ENCODE peak calls at places on chromosomes 11 and 22, in four cellular contexts. L is HCT116, S is GM23338, K is neural progenitor cell. I is an unnamed sample.

GRCh38 chr11:128555606-128556005 is 31.8 kb downstream of the ETS1 start:
- DNase-seq in L (peak), S (peak), K (peak), I (peak)

GRCh38 chr22:42412744-42413220 is 19.4 kb downstream of the NFAM1 start:
- DNase-seq in L (no peak), S (peak), K (peak), I (no peak)

GRCh38 chr11:80443177-80443576 is 1002.3 kb upstream of the TENM4 start:
- DNase-seq in L (no peak), S (no peak), K (no peak), I (no peak)

GRCh38 chr11:21948876-21949275 is 244.0 kb upstream of the ANO5 start:
- DNase-seq in L (no peak), S (no peak), K (no peak), I (peak)

GRCh38 chr11:12102588-12103410 is 7.6 kb upstream of the MICAL2 start:
- DNase-seq in L (no peak), S (peak), K (no peak), I (peak)

GRCh38 chr22:50309601-50309991 is 2.1 kb upstream of the PLXNB2 start:
- DNase-seq in L (no peak), S (no peak), K (no peak), I (no peak)

GRCh38 chr11:125929445-125930075 is 16.3 kb upstream of the VSIG10L2 start:
- DNase-seq in L (no peak), S (no peak), K (no peak), I (no peak)

GRCh38 chr11:69509381-69509780 is 27.9 kb downstream of the LINC01488 start:
- DNase-seq in L (no peak), S (no peak), K (no peak), I (no peak)

GRCh38 chr11:95074806-95075563 is 8.3 kb downstream of the SRSF8 start:
- DNase-seq in L (no peak), S (no peak), K (no peak), I (peak)

GRCh38 chr11:121466063-121466794 is 13.5 kb upstream of the SORL1-AS1 start:
- DNase-seq in L (peak), S (peak), K (peak), I (peak)

GRCh38 chr11:125253795-125254525 is 89.4 kb downstream of the PKNOX2 start:
- DNase-seq in L (no peak), S (no peak), K (no peak), I (no peak)

GRCh38 chr11:112613051-112613972 is 347.9 kb upstream of the NCAM1 start:
- DNase-seq in L (peak), S (no peak), K (no peak), I (peak)

GRCh38 chr22:50672041-50672440 is 582 bp upstream of the SHANK3 start:
- DNase-seq in L (no peak), S (no peak), K (no peak), I (no peak)

GRCh38 chr11:78905756-78906155 is 331.1 kb upstream of the NARS2 start:
- DNase-seq in L (no peak), S (no peak), K (no peak), I (no peak)

GRCh38 chr22:24402460-24403192 is 24.8 kb upstream of the ADORA2A start:
- DNase-seq in L (peak), S (no peak), K (no peak), I (peak)

GRCh38 chr11:12800032-12800671 is 125.9 kb downstream of the TEAD1 start:
- DNase-seq in L (peak), S (peak), K (no peak), I (peak)

GRCh38 chr11:59416613-59417012 is 9.6 kb downstream of the OR5A2 start:
- DNase-seq in L (no peak), S (no peak), K (no peak), I (no peak)

GRCh38 chr11:114883472-114883871 is 205.1 kb downstream of the NXPE2 start:
- DNase-seq in L (no peak), S (no peak), K (no peak), I (no peak)

GRCh38 chr22:49764151-49764581 is 63.5 kb downstream of the BRD1 start:
- DNase-seq in L (no peak), S (no peak), K (no peak), I (no peak)

GRCh38 chr11:87897921-87898320 is 277.3 kb downstream of the RAB38 start:
- DNase-seq in L (no peak), S (no peak), K (no peak), I (no peak)

GRCh38 chr11:130623909-130624668 is 175.6 kb downstream of the ADAMTS15 start:
- DNase-seq in L (no peak), S (no peak), K (no peak), I (no peak)

GRCh38 chr11:86484164-86484794 is 109.6 kb downstream of the CCDC81 start:
- DNase-seq in L (peak), S (no peak), K (no peak), I (peak)

GRCh38 chr11:20162340-20162739 is 2.1 kb upstream of the DBX1 start:
- DNase-seq in L (no peak), S (peak), K (peak), I (no peak)

GRCh38 chr11:20163778-20164133 is 3.5 kb upstream of the DBX1 start:
- DNase-seq in L (no peak), S (peak), K (peak), I (no peak)

GRCh38 chr11:20162824-20163777 is 2.8 kb upstream of the DBX1 start:
- DNase-seq in L (no peak), S (peak), K (peak), I (no peak)

GRCh38 chr11:20161923-20162322 is 1.6 kb upstream of the DBX1 start:
- DNase-seq in L (no peak), S (peak), K (peak), I (no peak)

GRCh38 chr11:20164152-20164551 is 3.9 kb upstream of the DBX1 start:
- DNase-seq in L (no peak), S (peak), K (peak), I (no peak)
- TF ChIP-seq EZH2 in L (no peak), S (peak), K (no peak), I (no peak)

GRCh38 chr22:36817429-36817783 is 571 bp upstream of the PVALB start:
- DNase-seq in L (no peak), S (peak), K (peak), I (no peak)

GRCh38 chr22:36818010-36818642 is 1.3 kb upstream of the PVALB start:
- DNase-seq in L (no peak), S (no peak), K (no peak), I (peak)

GRCh38 chr22:36815558-36816337 is 1.1 kb downstream of the PVALB start:
- DNase-seq in L (no peak), S (no peak), K (no peak), I (no peak)

GRCh38 chr22:36816338-36816634 is 549 bp downstream of the PVALB start:
- DNase-seq in L (no peak), S (peak), K (peak), I (no peak)

DNA sequence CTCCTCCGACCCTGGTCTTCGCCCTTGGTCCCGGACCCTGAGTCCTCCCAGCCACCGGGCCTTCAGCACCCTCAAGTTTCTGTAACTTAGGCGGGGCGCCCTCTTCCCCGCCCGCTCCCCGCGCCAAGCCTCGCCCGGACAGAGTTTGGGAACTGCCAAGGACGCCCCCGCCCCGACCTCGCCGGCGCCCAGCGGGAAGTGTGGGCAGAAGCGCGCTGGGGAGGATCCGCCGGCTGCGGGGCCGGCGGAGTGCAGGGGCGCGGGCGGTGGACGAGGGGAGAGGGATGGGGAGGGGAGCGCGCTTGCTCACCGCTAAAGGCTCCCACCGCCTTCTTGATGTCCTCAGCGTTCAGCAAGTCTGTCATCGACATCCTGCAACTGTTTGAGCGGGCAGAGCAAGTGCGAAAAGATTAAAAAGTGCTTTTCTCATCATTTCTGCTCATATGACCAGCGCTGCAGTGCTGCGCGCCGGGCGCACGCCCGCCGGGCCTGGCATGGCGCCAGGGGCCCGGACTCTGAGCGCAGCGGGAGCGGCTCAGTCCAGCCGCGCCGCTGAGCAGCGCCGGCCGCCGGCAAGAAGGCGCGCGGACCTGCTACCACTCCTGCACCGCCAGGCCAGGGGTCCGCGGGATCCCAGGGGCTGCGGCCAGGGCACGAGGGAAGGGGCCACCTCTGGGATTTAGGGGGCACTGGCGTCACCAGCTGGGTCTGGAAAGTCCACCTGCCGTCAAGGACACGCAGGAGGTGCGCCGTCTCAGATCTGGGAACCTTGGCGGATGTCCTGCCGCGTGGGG is at the start of gene PVALB:
- DNase-seq in L (no peak), S (peak), K (peak), I (peak)
- TF ChIP-seq EZH2 in L (no peak), S (peak), K (peak), I (peak)

DNA sequence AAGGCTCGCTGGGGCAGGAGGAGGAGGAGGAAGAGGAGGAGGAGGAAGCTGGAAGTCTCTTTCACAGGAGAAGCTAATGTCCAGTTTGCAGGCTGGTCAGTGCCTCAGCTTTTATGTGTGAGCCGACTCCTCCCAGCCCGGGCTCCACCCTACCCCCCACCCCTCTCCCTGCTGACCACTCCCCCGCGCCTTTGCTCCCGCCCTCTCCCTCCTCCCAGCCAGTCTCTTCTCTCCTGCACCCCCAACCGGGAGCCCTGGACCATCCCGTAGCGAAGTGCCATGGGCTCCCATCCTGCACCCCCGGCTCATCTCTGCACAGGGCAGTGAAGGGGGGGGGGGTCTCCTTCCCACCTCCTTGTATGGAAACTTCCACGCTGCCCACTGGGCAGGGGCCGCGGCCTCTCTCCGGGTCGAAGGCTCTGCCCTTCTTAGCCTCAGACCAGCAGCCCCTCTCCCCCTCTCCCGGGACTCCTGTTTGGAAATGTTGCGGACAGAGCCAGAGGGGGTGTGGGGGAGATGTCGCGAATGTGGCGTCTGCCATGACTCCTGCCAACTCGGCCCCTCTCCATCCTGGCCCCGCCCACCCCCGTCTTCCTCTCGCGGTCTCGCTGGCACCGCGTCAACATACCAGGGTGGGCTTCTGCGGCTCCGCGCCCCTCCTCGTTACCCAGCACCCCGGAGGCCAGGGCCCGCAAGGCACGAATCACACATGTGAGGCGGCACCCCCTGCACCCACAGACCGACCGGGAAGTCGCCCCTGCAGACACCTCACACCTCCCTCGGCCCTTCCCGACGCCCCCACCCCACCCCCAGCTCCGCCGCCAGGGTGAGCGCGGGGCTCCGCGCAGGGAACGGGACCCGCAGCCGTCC is 1.8 kb downstream of the IGF2 start:
- DNase-seq in L (peak), S (peak), K (peak), I (peak)
- TF ChIP-seq EZH2 in L (no peak), S (peak), K (no peak), I (no peak)

DNA sequence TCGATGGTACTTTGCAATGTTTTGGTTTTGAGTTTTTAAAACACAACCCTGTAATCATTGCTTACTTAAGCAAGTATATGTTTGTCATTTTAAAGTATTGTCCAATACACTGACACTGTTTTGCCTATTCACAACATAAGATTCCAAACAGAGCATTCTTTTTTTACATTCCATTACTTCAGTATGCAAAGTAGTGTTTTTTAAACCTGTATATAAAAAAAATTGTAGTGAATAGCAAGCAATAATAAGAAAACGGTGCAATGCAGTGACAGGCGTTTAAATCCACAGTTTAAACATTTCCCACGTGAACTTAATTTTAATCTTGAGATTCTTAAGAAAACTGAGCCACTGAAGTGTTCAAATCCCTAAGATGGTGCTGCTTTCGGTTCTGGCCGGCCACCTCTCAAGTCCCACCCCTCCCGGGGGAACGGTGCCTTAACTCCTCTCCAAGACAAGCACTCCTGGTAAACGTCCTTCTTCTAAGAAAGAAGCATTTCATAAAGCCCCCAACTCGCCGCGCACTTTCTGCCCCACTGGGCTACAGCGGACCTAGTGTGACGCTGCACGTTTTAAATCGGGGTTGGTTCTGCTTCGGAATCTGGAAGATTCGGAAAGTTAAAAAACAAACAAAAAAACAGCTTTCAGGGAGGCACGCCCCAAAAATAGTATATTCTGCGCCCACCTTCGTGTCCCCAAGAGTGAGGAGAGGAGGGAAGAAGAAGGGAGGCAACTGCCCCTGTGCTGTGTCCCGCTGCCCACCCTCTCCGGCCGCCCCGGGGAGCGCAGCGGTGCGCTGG is 2.9 kb downstream of the PGR start:
- DNase-seq in L (no peak), S (peak), K (peak), I (no peak)
- TF ChIP-seq EZH2 in L (no peak), S (peak), K (no peak), I (peak)

GRCh38 chr22:35917651-35918050 is 111.0 kb downstream of the RBFOX2 start:
- DNase-seq in L (no peak), S (no peak), K (no peak), I (no peak)
- TF ChIP-seq EZH2 in L (no peak), S (no peak), K (no peak), I (no peak)

GRCh38 chr11:102791271-102792036 is 6.5 kb downstream of the MMP1 start:
- DNase-seq in L (no peak), S (no peak), K (no peak), I (peak)

GRCh38 chr11:102792604-102793003 is 5.4 kb downstream of the MMP1 start:
- DNase-seq in L (no peak), S (no peak), K (no peak), I (no peak)

GRCh38 chr11:102784380-102784779 is 4.0 kb upstream of the MMP10 start:
- DNase-seq in L (no peak), S (no peak), K (no peak), I (no peak)

GRCh38 chr11:102783720-102784119 is 3.3 kb upstream of the MMP10 start:
- DNase-seq in L (no peak), S (no peak), K (no peak), I (peak)

DNA sequence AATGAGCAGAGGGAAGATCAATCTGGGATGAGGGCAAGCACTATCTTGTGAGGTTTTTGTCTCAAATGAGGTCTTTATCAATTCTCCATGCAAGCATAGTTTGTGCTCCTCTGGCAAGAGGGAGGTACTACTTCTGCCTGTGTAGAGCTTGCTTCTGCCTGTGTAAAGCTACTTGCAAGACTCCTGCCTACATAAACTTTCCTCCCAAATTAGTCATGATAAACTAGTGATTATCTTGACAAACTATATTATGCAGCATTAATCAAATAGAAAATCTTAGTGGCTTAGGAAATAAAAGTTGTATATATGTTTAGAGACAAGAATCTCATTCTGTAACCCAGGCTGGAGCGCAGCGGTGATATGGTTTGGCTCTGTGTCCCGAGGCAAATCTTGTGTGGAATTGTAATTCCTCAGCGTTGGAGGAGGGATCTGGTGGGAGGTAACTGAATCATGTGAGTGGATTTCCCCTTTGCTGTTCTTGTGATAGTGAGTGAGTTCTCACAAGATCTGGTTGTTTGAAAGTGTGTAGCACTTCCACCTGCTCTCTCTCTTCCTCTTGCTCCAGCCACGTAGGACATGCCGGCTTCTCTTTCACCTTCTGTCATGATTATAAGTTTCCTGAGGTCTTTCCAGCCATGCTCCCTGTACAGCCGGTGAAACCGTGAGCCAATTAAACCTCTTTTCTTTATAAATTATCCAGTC is 8.1 kb upstream of the MMP10 start:
- DNase-seq in L (no peak), S (no peak), K (no peak), I (no peak)
- TF ChIP-seq EZH2 in L (no peak), S (no peak), K (no peak), I (no peak)

I was measured in PC-3.